ENCODE peak calls at places on chromosomes 12 and 14, in five cellular contexts. U, X, N, T and H are unnamed samples.

GRCh38 chr12:15966426-15966825 is 55.3 kb downstream of the DERA start:
- DNase-seq in U (no peak), X (peak), N (no peak), T (peak), H (no peak)

GRCh38 chr12:124240493-124240892 is 54.4 kb upstream of the RFLNA start:
- DNase-seq in U (no peak), X (no peak), N (no peak), T (no peak), H (no peak)

GRCh38 chr12:6074979-6075585 is 49.4 kb downstream of the VWF start:
- DNase-seq in U (peak), X (no peak), N (peak), T (no peak), H (no peak)

GRCh38 chr14:63203618-63204406 is 431 bp upstream of the RHOJ start:
- DNase-seq in U (no peak), X (peak), N (peak), T (peak), H (peak)

GRCh38 chr12:13275366-13275765 is 78.8 kb downstream of the EMP1 start:
- DNase-seq in U (no peak), X (no peak), N (no peak), T (no peak), H (no peak)

GRCh38 chr12:34405286-34406227 is 383.3 kb downstream of the ALG10 start:
- DNase-seq in U (no peak), X (no peak), N (peak), T (no peak), H (no peak)

GRCh38 chr14:93898081-93898611 is 29.0 kb upstream of the FAM181A start:
- DNase-seq in U (no peak), X (no peak), N (no peak), T (no peak), H (no peak)

GRCh38 chr14:99718031-99718810 is 34.1 kb downstream of the CYP46A1 start:
- DNase-seq in U (no peak), X (no peak), N (no peak), T (no peak), H (no peak)

GRCh38 chr12:26524862-26525465 is 308.0 kb downstream of the ITPR2 start:
- DNase-seq in U (no peak), X (no peak), N (no peak), T (peak), H (no peak)

GRCh38 chr12:51320695-51321320 is 3.2 kb downstream of the BIN2 start:
- DNase-seq in U (peak), X (no peak), N (no peak), T (peak), H (no peak)

GRCh38 chr12:113413488-113413939 is 8.7 kb upstream of the SDSL start:
- DNase-seq in U (no peak), X (no peak), N (peak), T (no peak), H (no peak)

GRCh38 chr14:97832734-97833133 is 1035.6 kb downstream of the VRK1 start:
- DNase-seq in U (no peak), X (no peak), N (no peak), T (no peak), H (no peak)

GRCh38 chr14:33793711-33794110 is 157.2 kb downstream of the EGLN3 start:
- DNase-seq in U (no peak), X (no peak), N (no peak), T (no peak), H (no peak)

GRCh38 chr12:578743-579449 is 84.3 kb downstream of the NINJ2 start:
- DNase-seq in U (no peak), X (no peak), N (no peak), T (peak), H (no peak)

GRCh38 chr12:78018146-78018910 is 187.6 kb downstream of the NAV3 start:
- DNase-seq in U (no peak), X (no peak), N (peak), T (peak), H (no peak)

GRCh38 chr12:57840701-57841100 is 5.8 kb downstream of the CTDSP2 start:
- DNase-seq in U (no peak), X (no peak), N (peak), T (peak), H (no peak)

GRCh38 chr12:103647267-103647666 is 60.2 kb downstream of the STAB2 start:
- DNase-seq in U (no peak), X (peak), N (no peak), T (peak), H (peak)

GRCh38 chr14:90434370-90435020 is 37.7 kb downstream of the CALM1 start:
- DNase-seq in U (no peak), X (no peak), N (peak), T (no peak), H (no peak)

GRCh38 chr14:87998414-87998813 is 5.4 kb upstream of the GALC start:
- DNase-seq in U (no peak), X (no peak), N (no peak), T (no peak), H (no peak)

GRCh38 chr12:50187084-50187900 is 20.1 kb upstream of the CERS5 start:
- DNase-seq in U (peak), X (no peak), N (no peak), T (peak), H (peak)

GRCh38 chr14:54685286-54685845 is 118.4 kb downstream of the SAMD4A start:
- DNase-seq in U (no peak), X (no peak), N (no peak), T (no peak), H (no peak)

GRCh38 chr14:68089146-68089715 is 269.7 kb downstream of the RAD51B start:
- DNase-seq in U (no peak), X (peak), N (no peak), T (no peak), H (peak)

GRCh38 chr14:21352587-21352986 is 31.2 kb downstream of the SUPT16H start:
- DNase-seq in U (no peak), X (no peak), N (peak), T (no peak), H (no peak)

GRCh38 chr12:90013409-90013808 is 304.8 kb upstream of the ATP2B1 start:
- DNase-seq in U (no peak), X (no peak), N (no peak), T (no peak), H (no peak)

GRCh38 chr12:53221203-53222076 is 10.6 kb downstream of the RARG start:
- DNase-seq in U (peak), X (no peak), N (peak), T (peak), H (no peak)

GRCh38 chr14:48391661-48392060 is 716.3 kb upstream of the MDGA2 start:
- DNase-seq in U (no peak), X (no peak), N (no peak), T (no peak), H (no peak)

GRCh38 chr14:77598366-77599050 is 17.9 kb downstream of the SPTLC2 start:
- DNase-seq in U (peak), X (no peak), N (no peak), T (no peak), H (no peak)

GRCh38 chr12:29309320-29309902 is 71.6 kb downstream of the ERGIC2 start:
- DNase-seq in U (no peak), X (no peak), N (no peak), T (peak), H (no peak)

GRCh38 chr12:83042441-83043215 is 355.9 kb downstream of the TMTC2 start:
- DNase-seq in U (no peak), X (no peak), N (no peak), T (peak), H (peak)

GRCh38 chr14:51208982-51209381 is 31.1 kb upstream of the TMX1 start:
- DNase-seq in U (no peak), X (no peak), N (no peak), T (no peak), H (no peak)

GRCh38 chr12:66598081-66598480 is 80.8 kb downstream of the GRIP1 start:
- DNase-seq in U (no peak), X (no peak), N (no peak), T (no peak), H (no peak)

GRCh38 chr12:117023998-117024960 is 74.9 kb downstream of the TESC start:
- DNase-seq in U (no peak), X (no peak), N (no peak), T (no peak), H (no peak)

GRCh38 chr12:121776190-121777098 is 17.0 kb downstream of the RHOF start:
- DNase-seq in U (peak), X (no peak), N (peak), T (peak), H (no peak)

GRCh38 chr14:90986510-90986909 is 73.9 kb downstream of the RPS6KA5 start:
- DNase-seq in U (peak), X (no peak), N (no peak), T (no peak), H (no peak)

GRCh38 chr12:103269962-103270361 is 225.8 kb downstream of the C12orf42 start:
- DNase-seq in U (no peak), X (no peak), N (no peak), T (no peak), H (no peak)

GRCh38 chr12:75881910-75882309 is 149.7 kb downstream of the PHLDA1 start:
- DNase-seq in U (no peak), X (no peak), N (no peak), T (no peak), H (no peak)

GRCh38 chr14:77039285-77040058 is 11.0 kb upstream of the IRF2BPL start:
- DNase-seq in U (no peak), X (no peak), N (no peak), T (peak), H (no peak)

GRCh38 chr12:5439333-5439732 is 7.4 kb downstream of the NTF3 start:
- DNase-seq in U (no peak), X (no peak), N (no peak), T (peak), H (no peak)

GRCh38 chr14:64550539-64551333 is 975 bp downstream of the PPP1R36 start:
- DNase-seq in U (no peak), X (no peak), N (no peak), T (no peak), H (no peak)

GRCh38 chr14:64549016-64549415 is 745 bp upstream of the PPP1R36 start:
- DNase-seq in U (no peak), X (no peak), N (no peak), T (peak), H (no peak)

GRCh38 chr14:64544607-64545312 is 4.2 kb downstream of the HSPA2 start:
- DNase-seq in U (no peak), X (no peak), N (no peak), T (no peak), H (no peak)

GRCh38 chr14:64554551-64554950 is 4.8 kb downstream of the PPP1R36 start:
- DNase-seq in U (no peak), X (no peak), N (no peak), T (no peak), H (no peak)

GRCh38 chr14:64549805-64550538 is at the start of gene PPP1R36:
- DNase-seq in U (no peak), X (no peak), N (no peak), T (peak), H (no peak)
- H3K4me3 ChIP-seq in U (no peak), X (peak), N (peak), T (peak), H (peak)

DNA sequence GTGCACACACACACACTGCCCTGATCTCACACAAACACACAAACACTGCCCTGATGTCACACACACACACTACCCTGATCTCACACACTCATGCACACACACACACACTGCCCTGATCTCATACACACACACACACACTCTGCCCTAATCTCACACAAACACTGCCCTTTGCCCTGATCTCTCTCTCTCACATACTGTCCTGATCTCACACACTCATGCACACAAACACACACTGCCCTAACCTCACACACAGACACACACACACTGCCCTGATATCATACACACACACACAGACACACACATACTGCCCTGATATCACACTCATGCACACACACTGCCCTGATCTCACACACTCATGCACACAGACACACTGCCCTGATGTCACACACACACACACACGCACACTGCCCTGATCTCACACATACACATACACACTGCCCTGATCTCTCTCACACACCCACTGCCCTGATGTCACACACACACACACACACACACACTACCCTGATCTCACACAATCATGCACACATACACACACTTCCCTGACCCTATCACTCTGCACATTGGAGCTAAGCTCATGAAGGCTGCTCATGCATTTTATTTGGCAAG is 97.6 kb upstream of the DIO3 start:
- DNase-seq in U (no peak), X (no peak), N (no peak), T (no peak), H (no peak)
- H3K4me3 ChIP-seq in U (no peak), X (no peak), N (no peak), T (no peak), H (no peak)

DNA sequence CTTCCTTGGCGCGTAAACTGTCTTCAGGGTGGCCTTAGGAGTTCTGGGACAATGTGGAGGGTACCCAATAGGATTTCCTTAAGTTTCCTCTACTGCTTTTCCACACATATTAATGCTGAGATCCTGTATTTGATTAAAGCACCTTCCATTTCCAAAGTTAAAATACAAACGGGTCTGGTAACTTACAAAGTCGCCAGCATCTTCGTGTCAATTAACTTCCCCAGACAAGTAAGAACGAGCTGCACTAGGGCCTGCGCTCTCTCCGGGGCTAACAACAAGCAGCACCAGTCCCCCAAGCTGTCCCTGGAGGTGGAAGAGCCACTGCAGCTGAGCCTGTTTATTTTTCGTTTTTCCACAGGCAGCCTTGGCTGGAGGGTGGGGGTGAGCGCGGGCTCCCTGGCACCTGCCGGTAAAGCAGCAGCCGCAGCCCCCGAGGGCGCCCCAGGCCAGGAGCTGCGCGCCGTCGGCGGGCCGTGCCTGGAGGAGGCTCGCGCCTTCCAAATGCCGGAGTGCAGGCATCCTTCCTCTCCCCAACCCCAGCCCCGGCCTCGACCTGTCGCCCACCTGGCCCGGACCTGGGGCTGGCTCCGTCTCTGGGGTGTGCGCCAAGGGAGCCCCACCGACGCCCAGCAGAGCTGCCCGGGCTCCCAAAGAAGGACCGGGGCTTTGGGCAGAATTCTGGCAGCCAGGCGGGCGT is 130.7 kb downstream of the NDUFA12 start:
- DNase-seq in U (no peak), X (no peak), N (no peak), T (no peak), H (no peak)
- H3K4me3 ChIP-seq in U (peak), X (peak), N (peak), T (no peak), H (peak)

DNA sequence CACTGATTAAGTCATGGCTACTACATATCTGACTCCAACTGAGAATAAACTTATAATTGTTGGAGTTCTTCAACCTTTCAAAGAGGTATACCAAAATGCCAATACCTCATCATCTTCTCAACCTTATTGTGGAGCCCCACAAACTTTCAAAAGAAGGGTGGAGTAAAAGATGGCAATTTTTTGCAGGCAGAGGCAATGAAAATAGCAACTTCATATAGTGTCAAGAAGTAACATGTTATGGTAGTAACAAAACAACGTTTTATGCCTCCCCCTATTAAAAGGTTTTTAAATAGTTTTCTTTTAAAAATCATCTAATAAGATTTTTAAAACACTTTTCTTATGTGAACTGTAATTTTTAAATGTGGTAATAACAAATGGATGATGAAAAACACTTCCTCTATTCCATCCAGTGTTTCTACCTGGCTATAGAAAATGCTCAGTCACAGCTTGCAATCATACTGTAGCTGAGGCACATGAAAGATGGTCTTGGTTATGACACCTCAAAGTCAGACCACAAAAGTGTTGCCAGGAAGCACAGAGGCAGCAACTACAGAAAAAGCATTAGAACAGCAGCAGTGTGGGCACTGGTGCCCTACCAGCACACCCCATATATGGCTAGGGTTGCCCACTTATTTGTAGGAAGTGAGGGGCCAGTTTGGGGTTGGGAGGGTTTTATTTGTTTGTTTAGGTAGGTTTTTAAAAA is 7.0 kb downstream of the PPP1R12A start:
- DNase-seq in U (peak), X (no peak), N (no peak), T (peak), H (no peak)
- H3K4me3 ChIP-seq in U (no peak), X (no peak), N (no peak), T (no peak), H (no peak)